ENCODE peak calls at places on chromosomes 7 and 10, in six cellular contexts. U is HCT116, E is GM23338, J is SK-N-SH, A is GM12878, W is K562. Q is an unnamed sample.

GRCh38 chr7:51630933-51631332 is 314.3 kb upstream of the COBL start:
- DNase-seq in E (no peak), A (no peak), U (no peak), J (no peak), W (no peak), Q (no peak)

GRCh38 chr7:38367301-38367700 is 93.9 kb upstream of the TARP start:
- DNase-seq in A (peak; percentile 53), E (no peak), U (no peak), W (no peak), J (no peak), Q (no peak)

GRCh38 chr7:77940647-77941046 is 142.1 kb downstream of the PHTF2 start:
- DNase-seq in W (peak; percentile 20), J (peak; percentile 67), A (no peak), E (peak; percentile 64), U (peak; percentile 6), Q (peak; percentile 36)

GRCh38 chr10:31146496-31147219 is 115.0 kb upstream of the ZNF438 start:
- DNase-seq in W (no peak), A (no peak), J (no peak), E (peak; percentile 23), U (peak; percentile 60), Q (no peak)

GRCh38 chr10:6030217-6030616 is 31.9 kb downstream of the IL2RA start:
- DNase-seq in A (no peak), U (no peak), J (no peak), W (no peak), E (no peak), Q (no peak)

GRCh38 chr10:24289235-24289634 is 80.3 kb downstream of the KIAA1217 start:
- DNase-seq in U (no peak), E (no peak), A (no peak), J (no peak), W (no peak), Q (no peak)

GRCh38 chr7:17421941-17422340 is 123.5 kb downstream of the AHR start:
- DNase-seq in J (no peak), W (no peak), E (no peak), U (no peak), A (no peak), Q (no peak)

GRCh38 chr7:45290880-45291279 is 133.3 kb downstream of the RAMP3 start:
- DNase-seq in A (no peak), U (no peak), E (no peak), J (no peak), W (no peak), Q (no peak)

GRCh38 chr10:8618834-8619233 is 564.3 kb downstream of the GATA3 start:
- DNase-seq in A (no peak), U (no peak), J (no peak), E (no peak), W (no peak), Q (no peak)

GRCh38 chr10:59098387-59098786 is 78.1 kb upstream of the PHYHIPL start:
- DNase-seq in W (no peak), U (no peak), A (no peak), J (no peak), E (no peak), Q (no peak)

GRCh38 chr7:45347804-45348203 is 190.2 kb downstream of the RAMP3 start:
- DNase-seq in A (no peak), U (no peak), J (peak; percentile 85), W (no peak), E (no peak), Q (no peak)

GRCh38 chr10:1412531-1413189 is 324.7 kb downstream of the ADARB2 start:
- DNase-seq in W (no peak), J (no peak), A (no peak), U (no peak), E (no peak), Q (no peak)

GRCh38 chr10:13716161-13717071 is 129.7 kb downstream of the PRPF18 start:
- DNase-seq in U (no peak), A (no peak), J (peak; percentile 53), E (no peak), W (no peak), Q (no peak)
- H2AFZ ChIP-seq in U (no peak overlapping the region), A (no peak overlapping the region), J (no peak overlapping the region), E (no peak overlapping the region), W (no peak overlapping the region), Q (no peak overlapping the region)

GRCh38 chr10:94357193-94357592 is 5.5 kb downstream of the NOC3L start:
- DNase-seq in U (no peak), A (no peak), E (no peak), W (no peak), J (no peak), Q (no peak)

GRCh38 chr10:94361161-94361794 is 1.5 kb downstream of the NOC3L start:
- DNase-seq in W (no peak), E (no peak), A (peak; percentile 16), U (no peak), J (peak; percentile 9), Q (peak; percentile 43)

GRCh38 chr10:94355841-94356240 is 6.9 kb downstream of the NOC3L start:
- DNase-seq in W (no peak), E (no peak), J (no peak), A (no peak), U (no peak), Q (no peak)

GRCh38 chr10:94362360-94363250 is at the start of gene NOC3L:
- DNase-seq in W (peak; percentile 85), U (peak; percentile 93), E (peak; percentile 99), A (peak; percentile 76), J (peak; percentile 93), Q (peak; percentile 93)

GRCh38 chr10:94358480-94358879 is 4.3 kb downstream of the NOC3L start:
- DNase-seq in W (no peak), A (no peak), J (no peak), E (no peak), U (peak; percentile 43), Q (peak; percentile 9)
- TF ChIP-seq REST in W (no peak), A (no peak), J (no peak), E (no peak), U (no peak), Q (no peak)

DNA sequence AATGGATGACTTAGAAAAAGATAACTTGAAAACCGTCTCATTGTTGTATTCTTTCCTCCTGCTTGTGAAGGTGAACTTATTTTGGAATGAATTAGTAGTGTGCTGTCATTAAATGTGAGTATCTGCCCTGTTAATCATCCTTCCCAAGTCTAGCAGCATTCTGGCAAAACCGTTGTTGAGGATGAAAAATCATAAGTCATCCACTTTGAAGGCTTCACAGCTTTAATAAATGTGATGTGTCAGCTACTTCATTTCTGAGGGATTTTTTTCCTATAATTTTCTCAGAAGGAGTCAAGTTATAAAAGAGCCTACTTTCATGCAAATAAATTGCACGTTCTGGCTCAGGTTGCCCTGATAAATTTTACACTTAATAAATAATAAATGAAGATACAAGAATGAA is 516.3 kb upstream of the KLF6 start:
- DNase-seq in J (no peak), E (no peak), W (no peak), U (no peak), A (no peak), Q (no peak)
- H2AFZ ChIP-seq in J (no peak overlapping the region), E (no peak overlapping the region), W (no peak overlapping the region), U (no peak overlapping the region), A (no peak overlapping the region), Q (no peak overlapping the region)

GRCh38 chr7:1150400-1151002 is 9.5 kb downstream of the ZFAND2A start:
- DNase-seq in J (no peak), U (no peak), E (no peak), A (no peak), W (no peak), Q (no peak)

GRCh38 chr7:1152492-1152891 is 7.5 kb downstream of the ZFAND2A start:
- DNase-seq in J (no peak), W (no peak), E (no peak), A (no peak), U (no peak), Q (no peak)

GRCh38 chr7:1151156-1151555 is 8.8 kb downstream of the ZFAND2A start:
- DNase-seq in J (no peak), E (no peak), U (no peak), W (no peak), A (no peak), Q (no peak)

GRCh38 chr7:1151653-1152425 is 8.2 kb downstream of the ZFAND2A start:
- DNase-seq in J (no peak), U (no peak), W (no peak), E (no peak), A (no peak), Q (no peak)

DNA sequence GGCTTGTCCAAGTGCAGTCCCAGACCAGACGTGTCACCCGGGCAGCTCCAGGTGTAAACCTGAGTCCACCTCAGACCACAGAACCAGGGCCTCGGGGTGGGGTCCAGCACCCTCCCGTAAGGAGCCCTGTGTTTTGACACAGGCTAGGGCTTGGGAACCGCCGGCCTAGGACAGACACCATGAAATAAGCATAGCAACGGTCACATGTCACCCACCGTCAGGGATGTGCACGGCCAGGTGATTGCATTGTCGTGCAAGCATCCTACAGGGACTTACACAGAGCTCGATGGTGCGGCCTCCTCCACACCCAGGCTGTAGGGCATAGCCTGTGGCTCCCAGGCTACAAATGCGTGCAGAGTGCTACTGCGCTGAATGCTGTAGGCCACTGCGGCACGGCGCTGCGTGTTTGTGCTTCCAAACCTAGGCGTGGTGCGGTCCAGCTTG is 10.6 kb downstream of the ZFAND2A start:
- DNase-seq in W (no peak), E (no peak), J (no peak), U (no peak), A (no peak), Q (no peak)
- TF ChIP-seq REST in W (no peak), E (no peak), J (no peak), U (no peak), A (no peak), Q (no peak)

GRCh38 chr7:106704000-106704840 is 43.3 kb upstream of the CCDC71L start:
- DNase-seq in A (no peak), U (no peak), W (no peak), J (no peak), E (no peak), Q (no peak)
- H2AFZ ChIP-seq in A (peak overlapping the region; percentile 13), U (peak overlapping the region; percentile 76), W (peak overlapping the region; percentile 75), J (no peak overlapping the region), E (peak overlapping the region; percentile 82), Q (no peak overlapping the region)

DNA sequence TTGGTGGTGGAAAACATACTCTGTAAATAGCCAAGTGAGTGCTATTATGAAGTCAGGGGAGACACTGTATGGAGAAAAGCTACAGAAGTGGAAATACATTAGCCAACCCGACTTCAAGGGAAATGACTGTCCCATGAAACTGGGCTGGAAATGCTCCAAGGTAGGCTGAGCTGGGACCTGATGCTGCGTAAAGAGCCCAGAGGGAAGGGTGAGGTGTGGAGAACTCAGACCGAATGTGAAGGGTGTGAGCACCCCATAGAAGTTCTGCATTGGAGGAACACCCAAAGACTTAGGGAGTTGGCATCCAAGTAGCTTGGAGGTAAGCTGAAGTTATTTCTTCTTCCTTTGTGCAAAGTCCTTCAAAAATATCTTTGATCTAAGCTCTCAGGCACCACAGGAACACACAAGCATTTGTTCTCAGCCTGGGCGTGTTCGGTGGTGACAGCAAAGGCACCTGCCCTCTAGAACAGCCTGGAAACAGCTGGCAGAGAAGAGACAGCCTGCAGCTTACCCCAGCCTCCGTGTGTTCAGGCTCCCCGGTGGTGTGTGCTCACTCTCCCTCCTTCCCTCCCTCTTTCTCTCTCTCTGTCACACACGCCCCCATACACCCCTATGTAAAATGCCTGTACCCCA is 19.1 kb upstream of the GJD4 start:
- DNase-seq in U (no peak), E (no peak), W (no peak), A (no peak), J (no peak), Q (peak; percentile 10)
- TF ChIP-seq REST in U (no peak), E (no peak), W (no peak), A (no peak), J (no peak), Q (no peak)

Q was measured in HepG2.